ENCODE peak calls at places on chromosomes 5 and 9, in five cellular contexts. Z, D, F, Y and H are unnamed samples.

GRCh38 chr5:73312146-73312871 is 136.3 kb downstream of the FOXD1 start:
- DNase-seq in F (no peak), D (peak; percentile 96), Z (no peak), Y (no peak), H (no peak)

GRCh38 chr5:14816999-14817761 is 54.4 kb downstream of the ANKH start:
- DNase-seq in D (peak; percentile 93), Y (peak; percentile 19), Z (no peak), F (no peak), H (peak; percentile 58)

GRCh38 chr5:79795764-79796398 is 106.2 kb downstream of the CMYA5 start:
- DNase-seq in D (no peak), F (peak; percentile 28), Z (no peak), Y (peak; percentile 38), H (no peak)

GRCh38 chr5:132205385-132206125 is 22.1 kb downstream of the P4HA2 start:
- DNase-seq in Y (no peak), F (no peak), Z (no peak), D (peak; percentile 25), H (no peak)

GRCh38 chr5:57036621-57037160 is 84.8 kb upstream of the MIER3 start:
- DNase-seq in D (no peak), Z (no peak), Y (no peak), F (no peak), H (no peak)

GRCh38 chr9:113574381-113575262 is 111.1 kb downstream of the RGS3 start:
- DNase-seq in D (no peak), Y (peak; percentile 10), F (peak; percentile 8), Z (no peak), H (no peak)

GRCh38 chr5:166991586-166991985 is 1299.9 kb upstream of the WWC1 start:
- DNase-seq in Z (no peak), D (no peak), Y (no peak), F (no peak), H (no peak)

GRCh38 chr5:10985091-10985490 is 224.1 kb upstream of the DAP start:
- DNase-seq in D (no peak), Y (no peak), Z (no peak), F (no peak), H (no peak)

GRCh38 chr5:143025971-143026370 is 255.8 kb downstream of the ARHGAP26 start:
- DNase-seq in Z (no peak), D (peak; percentile 67), F (no peak), Y (no peak), H (no peak)

GRCh38 chr5:35920890-35921289 is 17.5 kb downstream of the CAPSL start:
- DNase-seq in D (no peak), F (no peak), Z (no peak), Y (no peak), H (no peak)

GRCh38 chr9:87613265-87614111 is 112.4 kb upstream of the CTSL start:
- DNase-seq in Z (no peak), D (no peak), Y (no peak), F (no peak), H (no peak)

GRCh38 chr5:162591724-162592123 is 524.2 kb downstream of the GABRG2 start:
- DNase-seq in F (no peak), D (no peak), Y (no peak), Z (no peak), H (no peak)

GRCh38 chr5:95984287-95984938 is 22.8 kb upstream of the ELL2 start:
- DNase-seq in F (no peak), Z (no peak), D (peak; percentile 61), Y (no peak), H (no peak)

GRCh38 chr9:111178361-111179043 is 140.2 kb upstream of the LPAR1 start:
- DNase-seq in Y (no peak), D (peak; percentile 95), F (no peak), Z (no peak), H (no peak)

GRCh38 chr5:1199649-1200494 is 1.5 kb upstream of the SLC6A19 start:
- DNase-seq in Z (no peak), F (no peak), Y (no peak), D (no peak), H (no peak)

GRCh38 chr9:127336708-127337352 is 60.1 kb upstream of the SLC2A8 start:
- DNase-seq in F (peak; percentile 90), Z (peak; percentile 69), D (peak; percentile 96), Y (peak; percentile 93), H (peak; percentile 88)

GRCh38 chr9:90546200-90546599 is 96.4 kb downstream of the DIRAS2 start:
- DNase-seq in F (no peak), D (peak; percentile 94), Z (no peak), Y (no peak), H (no peak)

GRCh38 chr5:55483903-55484302 is 50.9 kb downstream of the PLPP1 start:
- DNase-seq in Z (no peak), F (no peak), D (no peak), Y (no peak), H (no peak)

GRCh38 chr9:108060165-108060564 is 570.6 kb upstream of the KLF4 start:
- DNase-seq in D (no peak), F (no peak), Y (no peak), Z (no peak), H (no peak)

GRCh38 chr5:52007230-52007858 is 624.1 kb downstream of the ISL1 start:
- DNase-seq in Z (peak; percentile 16), F (no peak), D (peak; percentile 38), Y (no peak), H (no peak)

GRCh38 chr5:77637170-77638074 is 1.1 kb downstream of the OTP start:
- DNase-seq in Z (no peak), F (no peak), Y (no peak), D (no peak), H (no peak)

GRCh38 chr5:43634621-43635020 is 31.6 kb downstream of the NNT start:
- DNase-seq in Z (no peak), Y (no peak), F (no peak), D (no peak), H (no peak)

GRCh38 chr5:12023614-12024241 is 119.5 kb upstream of the CTNND2 start:
- DNase-seq in Y (no peak), Z (no peak), F (no peak), D (peak; percentile 27), H (no peak)

GRCh38 chr5:160649304-160649703 is 202.7 kb downstream of the ATP10B start:
- DNase-seq in F (no peak), D (no peak), Z (no peak), Y (no peak), H (no peak)

GRCh38 chr9:108241384-108241783 is 614.4 kb downstream of the ACTL7B start:
- DNase-seq in F (no peak), D (no peak), Z (peak; percentile 10), Y (no peak), H (no peak)

GRCh38 chr9:136685792-136686533 is 1.3 kb downstream of the AGPAT2 start:
- DNase-seq in Y (no peak), D (no peak), F (no peak), Z (no peak), H (no peak)

GRCh38 chr5:73678807-73679206 is 52.8 kb downstream of the ARHGEF28 start:
- DNase-seq in Z (no peak), F (no peak), Y (no peak), D (no peak), H (no peak)

GRCh38 chr9:128225770-128226753 is 22.9 kb downstream of the DNM1 start:
- DNase-seq in Y (no peak), Z (no peak), D (no peak), F (no peak), H (no peak)

GRCh38 chr5:57033103-57033502 is 81.2 kb upstream of the MIER3 start:
- DNase-seq in D (no peak), F (no peak), Z (peak; percentile 34), Y (no peak), H (no peak)

GRCh38 chr5:56233230-56233629 is at the start of gene ANKRD55:
- DNase-seq in Z (no peak), F (no peak), D (no peak), Y (no peak), H (no peak)

DNA sequence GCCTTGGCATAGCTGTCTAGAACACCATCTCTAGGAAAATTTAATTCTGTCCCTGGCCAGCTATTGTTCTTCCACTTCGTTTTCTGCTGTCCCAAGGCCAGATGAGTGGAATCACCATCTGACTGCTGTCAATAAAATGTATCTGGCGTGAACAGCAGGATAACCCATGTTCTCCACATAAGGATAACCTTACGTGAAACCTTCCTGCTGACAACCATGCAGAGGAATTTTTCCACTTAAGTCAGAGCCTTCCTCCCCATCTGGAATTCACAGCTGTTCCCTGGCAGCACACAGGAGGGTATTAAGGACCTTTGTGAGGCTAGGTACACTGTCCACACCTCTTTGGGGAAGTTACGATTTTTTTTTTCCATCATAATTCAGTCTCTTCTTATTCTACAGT is 28.6 kb downstream of the RNF44 start:
- DNase-seq in Z (no peak), F (no peak), Y (no peak), D (peak; percentile 55), H (no peak)
- TF ChIP-seq POLR2A in Z (no peak), F (no peak), Y (no peak), D (no peak), H (no peak)

DNA sequence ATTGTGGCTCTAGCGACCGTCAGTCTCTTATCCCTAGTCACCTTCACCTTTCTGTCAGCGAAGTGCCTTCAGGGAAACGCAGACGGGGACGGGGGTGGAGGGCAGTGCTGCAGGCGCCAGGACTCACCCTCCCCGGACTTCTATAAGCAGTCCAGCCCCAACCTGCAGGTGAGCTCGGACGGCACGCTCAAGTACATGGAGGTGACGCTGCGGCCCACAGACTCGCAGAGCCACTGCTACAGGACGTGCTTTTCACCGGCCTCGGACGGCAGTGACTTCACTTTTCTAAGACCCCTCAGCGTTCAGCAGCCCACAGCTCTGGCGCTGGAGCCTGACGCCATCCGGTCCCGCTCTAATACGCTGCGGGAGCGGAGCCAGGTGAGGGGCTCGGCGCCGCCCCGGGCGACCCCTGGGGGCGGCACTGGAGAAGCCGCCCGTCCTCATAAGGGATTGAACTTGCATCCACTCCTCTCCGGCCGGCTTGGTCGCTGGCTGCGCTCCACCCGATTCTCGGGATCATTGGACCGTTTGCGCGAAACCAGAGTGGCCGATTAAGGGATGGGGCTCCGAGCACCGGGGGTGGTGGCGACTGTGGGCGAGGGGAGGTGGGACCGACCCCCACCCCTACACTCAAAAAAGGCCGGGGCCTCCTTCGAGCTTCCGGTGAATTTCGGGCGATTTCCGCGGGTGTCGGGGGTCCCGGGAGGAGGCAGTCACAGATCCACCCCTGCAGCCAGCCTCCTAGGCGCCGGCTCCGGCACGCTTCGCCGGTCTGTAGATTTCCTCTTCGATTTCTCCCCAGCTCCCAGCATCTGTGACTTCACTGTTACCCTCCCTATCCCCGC is 2.7 kb downstream of the PCDHGC5 start:
- DNase-seq in Z (no peak), F (no peak), Y (no peak), D (no peak), H (no peak)
- H3K4me3 ChIP-seq in Z (no peak overlapping the region), F (no peak overlapping the region), Y (no peak overlapping the region), D (no peak overlapping the region), H (no peak overlapping the region)

GRCh38 chr9:130576176-130576575 is 3.2 kb upstream of the FUBP3 start:
- DNase-seq in F (no peak), Y (no peak), D (no peak), Z (no peak), H (no peak)
- TF ChIP-seq POLR2A in F (no peak), Y (no peak), D (no peak), Z (no peak), H (no peak)

DNA sequence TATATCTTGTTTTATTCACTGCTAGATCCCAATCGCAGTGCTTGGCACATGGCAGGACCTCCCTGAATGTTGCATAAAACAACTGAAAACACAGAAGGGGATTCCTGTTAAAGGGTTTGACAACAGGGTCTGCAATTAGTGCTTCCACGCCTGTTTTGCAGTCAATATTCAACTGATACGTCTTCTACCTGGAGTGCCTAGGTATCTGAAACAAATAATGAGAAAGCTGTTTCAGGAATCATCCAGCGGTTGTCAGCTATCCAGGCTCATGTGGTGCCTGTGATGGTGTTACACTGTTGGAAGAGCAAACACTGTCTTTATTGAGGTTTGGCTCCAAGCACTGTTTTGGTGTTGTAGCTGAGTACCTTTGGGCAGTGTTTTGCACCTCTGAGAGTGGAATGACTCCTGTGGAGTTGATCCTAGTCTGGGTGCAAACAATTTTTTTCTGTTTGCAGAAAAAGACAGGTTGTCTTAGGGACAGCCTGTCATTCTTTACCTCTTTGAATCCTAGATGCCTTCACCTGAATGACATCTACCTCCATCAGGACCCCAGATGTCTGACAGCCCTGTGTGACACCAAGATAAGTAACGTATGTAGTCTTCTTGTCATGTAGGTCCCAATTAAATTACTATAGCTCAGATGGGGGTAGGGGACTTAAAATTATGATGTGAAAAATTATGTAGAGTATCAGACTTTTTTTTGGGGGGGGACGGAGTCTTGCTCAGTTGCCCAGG is 14.8 kb upstream of the MATR3 start:
- DNase-seq in F (no peak), Z (no peak), D (no peak), Y (no peak), H (no peak)
- H3K4me3 ChIP-seq in F (no peak overlapping the region), Z (no peak overlapping the region), D (no peak overlapping the region), Y (no peak overlapping the region), H (no peak overlapping the region)